ENCODE peak calls at places on chromosomes 6 and 20, in five cellular contexts. Q is ovary, P is breast epithelium, I is IMR-90, K is transverse colon. D is an unnamed sample.

GRCh38 chr20:25623736-25624499 is at the start of gene NANP:
- DNase-seq in Q (peak; percentile 97), P (peak; percentile 96), I (peak; percentile 98), K (peak; percentile 95), D (peak; percentile 97)

GRCh38 chr6:133631421-133631820 is 257.5 kb upstream of the TCF21 start:
- DNase-seq in Q (no peak), P (no peak), I (peak; percentile 73), K (no peak), D (no peak)

GRCh38 chr6:30087876-30088275 is 12.3 kb upstream of the RNF39 start:
- DNase-seq in Q (no peak), P (no peak), I (no peak), K (no peak), D (no peak)

GRCh38 chr6:16949696-16950095 is 152.2 kb upstream of the STMND1 start:
- DNase-seq in Q (no peak), P (no peak), I (no peak), K (no peak), D (no peak)

GRCh38 chr6:132132911-132133639 is 181.9 kb upstream of the CCN2 start:
- DNase-seq in Q (no peak), P (no peak), I (peak; percentile 85), K (no peak), D (no peak)

GRCh38 chr20:9270831-9271230 is 201.9 kb downstream of the PLCB4 start:
- DNase-seq in Q (no peak), P (no peak), I (peak; percentile 74), K (no peak), D (no peak)

GRCh38 chr6:155241966-155242365 is 21.8 kb upstream of the CLDN20 start:
- DNase-seq in Q (no peak), P (no peak), I (no peak), K (no peak), D (no peak)

GRCh38 chr6:166473886-166474596 is 91.3 kb upstream of the MPC1 start:
- DNase-seq in Q (no peak), P (no peak), I (no peak), K (no peak), D (no peak)

GRCh38 chr6:17227403-17227802 is 53.8 kb upstream of the RBM24 start:
- DNase-seq in Q (no peak), P (no peak), I (no peak), K (no peak), D (no peak)

GRCh38 chr20:44104807-44105517 is 82.0 kb downstream of the JPH2 start:
- DNase-seq in Q (no peak), P (no peak), I (peak; percentile 84), K (no peak), D (no peak)

GRCh38 chr20:46169245-46170171 is 51.4 kb downstream of the CD40 start:
- DNase-seq in Q (no peak), P (no peak), I (no peak), K (no peak), D (no peak)

GRCh38 chr6:129031051-129031599 is 148.2 kb downstream of the LAMA2 start:
- DNase-seq in Q (no peak), P (no peak), I (peak; percentile 60), K (no peak), D (no peak)

GRCh38 chr20:4006640-4007039 is 8.7 kb downstream of the RNF24 start:
- DNase-seq in Q (no peak), P (peak; percentile 48), I (no peak), K (no peak), D (no peak)

GRCh38 chr20:20292472-20292871 is 75.4 kb upstream of the INSM1 start:
- DNase-seq in Q (no peak), P (no peak), I (no peak), K (no peak), D (no peak)

GRCh38 chr6:157649311-157650260 is 173.5 kb upstream of the SNX9 start:
- DNase-seq in Q (no peak), P (no peak), I (no peak), K (no peak), D (no peak)

GRCh38 chr6:14294270-14294951 is 176.8 kb downstream of the CD83 start:
- DNase-seq in Q (no peak), P (no peak), I (no peak), K (no peak), D (no peak)
- H3K9me3 ChIP-seq in Q (no peaks in the 10 kb centered on the region), P (no peaks in the 10 kb centered on the region), I (no peaks in the 10 kb centered on the region), K (no peaks in the 10 kb centered on the region), D (no peaks in the 10 kb centered on the region)

GRCh38 chr20:38447931-38448675 is 13.0 kb upstream of the SNHG17 start:
- DNase-seq in Q (no peak), P (no peak), I (no peak), K (no peak), D (no peak)

GRCh38 chr20:38447251-38447661 is 12.1 kb upstream of the SNHG17 start:
- DNase-seq in Q (no peak), P (no peak), I (no peak), K (peak; percentile 9), D (no peak)

GRCh38 chr20:38445901-38446425 is 10.8 kb upstream of the SNHG17 start:
- DNase-seq in Q (no peak), P (no peak), I (no peak), K (no peak), D (no peak)

GRCh38 chr20:38445402-38445801 is 10.3 kb upstream of the SNHG17 start:
- DNase-seq in Q (no peak), P (no peak), I (no peak), K (no peak), D (no peak)

GRCh38 chr20:38446441-38447209 is 11.5 kb upstream of the SNHG17 start:
- DNase-seq in Q (peak; percentile 91), P (peak; percentile 75), I (peak; percentile 94), K (peak; percentile 96), D (peak; percentile 95)
- TF ChIP-seq POLR2A in Q (peak; percentile 88), P (peak; percentile 62), I (peak; percentile 90), K (peak; percentile 92), D (peak; percentile 45)

GRCh38 chr6:4489538-4489937 is 286.7 kb upstream of the CDYL start:
- DNase-seq in Q (no peak), P (no peak), I (no peak), K (no peak), D (no peak)

GRCh38 chr6:4486543-4487319 is 289.5 kb upstream of the CDYL start:
- DNase-seq in Q (no peak), P (no peak), I (no peak), K (no peak), D (no peak)

GRCh38 chr6:4488389-4488788 is 287.8 kb upstream of the CDYL start:
- DNase-seq in Q (no peak), P (no peak), I (no peak), K (no peak), D (no peak)

GRCh38 chr6:4485735-4486134 is 290.5 kb upstream of the CDYL start:
- DNase-seq in Q (no peak), P (no peak), I (no peak), K (no peak), D (no peak)

DNA sequence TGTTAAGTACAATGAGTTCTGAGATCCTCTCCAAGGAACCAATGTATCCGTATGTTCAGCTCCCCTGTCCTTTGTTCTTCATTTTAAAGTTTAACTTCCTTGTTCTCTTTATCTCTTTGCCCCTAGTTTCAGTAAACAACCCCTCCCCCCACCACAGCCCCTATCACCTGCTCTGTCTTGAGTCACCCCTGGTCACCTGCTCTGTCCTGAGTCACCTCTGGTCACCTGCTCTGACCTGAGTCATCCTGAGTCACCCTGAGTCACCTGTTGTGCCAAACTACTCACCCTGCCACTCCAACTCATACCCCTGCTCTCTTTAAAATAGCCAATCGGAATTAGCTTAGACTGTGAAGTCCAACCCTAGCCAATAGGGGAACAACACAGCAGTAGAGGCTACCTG is 288.7 kb upstream of the CDYL start:
- DNase-seq in Q (no peak), P (no peak), I (no peak), K (no peak), D (no peak)
- H3K9me3 ChIP-seq in Q (no peaks in the 10 kb centered on the region), P (peaks cover 23% of the 10 kb centered on the region), I (peaks cover 9% of the 10 kb centered on the region), K (peaks cover 14% of the 10 kb centered on the region), D (peaks cover 24% of the 10 kb centered on the region)

DNA sequence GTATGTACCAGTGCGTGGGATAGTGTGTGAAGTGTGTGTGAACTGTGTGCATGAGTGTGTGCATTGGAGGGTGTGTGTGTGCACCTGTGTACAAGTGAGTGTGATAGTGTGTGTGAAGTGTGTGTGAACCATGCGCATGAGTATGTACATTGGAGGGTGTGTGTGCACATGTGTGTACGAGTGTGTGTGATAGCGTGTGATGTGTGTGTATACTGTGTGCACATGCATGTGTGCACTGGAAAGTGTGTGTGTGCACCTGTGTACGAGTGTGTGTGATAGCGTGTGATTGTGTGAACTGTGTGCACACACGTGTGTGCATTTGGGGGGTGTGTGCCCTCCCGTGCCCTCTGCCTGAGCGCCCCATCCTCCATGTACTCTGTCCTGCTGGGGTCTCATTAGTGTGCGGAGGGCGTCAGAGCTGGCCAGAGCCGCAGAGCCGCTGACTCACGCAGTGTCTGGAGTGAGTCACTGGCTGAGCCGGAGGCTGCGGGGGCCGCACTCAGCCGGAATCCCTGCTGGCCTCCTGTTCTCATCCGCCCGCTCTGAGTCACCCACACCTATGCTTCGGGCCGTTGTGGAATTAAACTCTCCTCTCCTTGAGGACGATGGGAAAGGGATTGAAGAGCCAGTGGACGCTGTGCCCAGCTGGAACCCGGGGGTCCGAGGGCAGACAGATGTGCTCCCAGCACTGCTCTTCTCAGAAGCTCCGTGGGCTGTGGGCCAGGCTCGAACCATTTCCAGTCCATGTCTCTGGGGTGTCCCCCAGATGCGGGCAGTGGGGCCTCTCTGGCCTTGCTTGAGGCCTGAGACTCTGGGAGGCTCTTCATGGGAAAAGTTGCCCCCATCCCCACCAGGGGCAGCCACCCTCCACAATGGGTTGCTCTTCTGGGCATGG is 27.3 kb upstream of the STX16 start:
- DNase-seq in Q (peak; percentile 69), P (peak; percentile 55), I (peak; percentile 97), K (peak; percentile 33), D (no peak)
- TF ChIP-seq POLR2A in Q (no peak), P (no peak), I (no peak), K (no peak), D (no peak)

DNA sequence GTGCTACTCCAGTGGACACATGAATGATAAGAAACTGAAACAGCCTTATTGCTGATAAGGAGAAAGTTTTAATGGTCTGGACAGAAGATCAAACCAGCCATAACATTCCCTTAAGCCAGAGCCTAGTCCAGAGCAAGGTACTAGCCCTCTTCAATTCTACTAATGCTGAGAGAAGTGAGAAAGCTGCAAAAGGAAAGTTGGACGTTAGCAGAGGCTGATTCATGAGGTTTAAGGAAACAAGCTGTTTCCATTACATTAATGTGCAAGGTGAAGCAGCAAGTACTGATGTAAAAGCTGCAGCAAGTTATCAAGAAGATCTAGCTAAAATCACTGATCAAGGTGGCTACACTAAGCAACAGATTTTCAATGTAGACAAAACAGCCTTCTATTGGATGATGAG is 634.4 kb downstream of the KIF16B start:
- DNase-seq in Q (no peak), P (no peak), I (no peak), K (no peak), D (peak; percentile 24)
- H3K9me3 ChIP-seq in Q (no peaks in the 10 kb centered on the region), P (peaks cover 15% of the 10 kb centered on the region), I (no peaks in the 10 kb centered on the region), K (no peaks in the 10 kb centered on the region), D (peaks cover 9% of the 10 kb centered on the region)

D was measured in esophagus muscularis mucosa.